ENCODE peak calls at places on chromosomes 3 and 15, in seven cellular contexts. One of them, this sample, is unnamed.

GRCh38 chr3:8581806-8582436 is 62.7 kb downstream of the SSUH2 start:
- DNase-seq in cardiac fibroblast: no peak
- DNase-seq in K562: no peak
- DNase-seq in type B pancreatic cell: no peak
- DNase-seq in suprapubic skin: no peak
- DNase-seq in tibial nerve: no peak
- DNase-seq in CD4-positive, alpha-beta T cell: no peak
- DNase-seq in this sample: no peak

GRCh38 chr15:63497642-63498100 is 6.7 kb upstream of the USP3 start:
- DNase-seq in type B pancreatic cell: no peak
- DNase-seq in K562: no peak
- DNase-seq in cardiac fibroblast: no peak
- DNase-seq in tibial nerve: no peak
- DNase-seq in suprapubic skin: no peak
- DNase-seq in CD4-positive, alpha-beta T cell: peak
- DNase-seq in this sample: no peak

GRCh38 chr3:140148824-140149390 is 213.9 kb downstream of the CLSTN2 start:
- DNase-seq in suprapubic skin: no peak
- DNase-seq in tibial nerve: no peak
- DNase-seq in type B pancreatic cell: no peak
- DNase-seq in CD4-positive, alpha-beta T cell: no peak
- DNase-seq in cardiac fibroblast: no peak
- DNase-seq in K562: no peak
- DNase-seq in this sample: no peak

GRCh38 chr15:53367740-53368139 is 391.7 kb downstream of the WDR72 start:
- DNase-seq in cardiac fibroblast: no peak
- DNase-seq in CD4-positive, alpha-beta T cell: no peak
- DNase-seq in type B pancreatic cell: no peak
- DNase-seq in suprapubic skin: no peak
- DNase-seq in K562: no peak
- DNase-seq in tibial nerve: no peak
- DNase-seq in this sample: no peak

GRCh38 chr3:71784914-71785593 is at the start of gene PROK2:
- DNase-seq in K562: no peak
- DNase-seq in type B pancreatic cell: no peak
- DNase-seq in suprapubic skin: no peak
- DNase-seq in CD4-positive, alpha-beta T cell: no peak
- DNase-seq in tibial nerve: no peak
- DNase-seq in cardiac fibroblast: no peak
- DNase-seq in this sample: no peak

GRCh38 chr15:90883971-90884718 is at the start of gene FES:
- DNase-seq in suprapubic skin: no peak
- DNase-seq in type B pancreatic cell: peak
- DNase-seq in K562: no peak
- DNase-seq in tibial nerve: peak
- DNase-seq in cardiac fibroblast: no peak
- DNase-seq in CD4-positive, alpha-beta T cell: no peak
- DNase-seq in this sample: no peak

GRCh38 chr15:40766194-40766830 is 2.4 kb downstream of the GCHFR start:
- DNase-seq in cardiac fibroblast: peak
- DNase-seq in suprapubic skin: no peak
- DNase-seq in CD4-positive, alpha-beta T cell: no peak
- DNase-seq in K562: no peak
- DNase-seq in type B pancreatic cell: no peak
- DNase-seq in tibial nerve: no peak
- DNase-seq in this sample: no peak

GRCh38 chr3:188975612-188976314 is 196.0 kb upstream of the TPRG1 start:
- DNase-seq in K562: no peak
- DNase-seq in suprapubic skin: no peak
- DNase-seq in type B pancreatic cell: no peak
- DNase-seq in tibial nerve: no peak
- DNase-seq in cardiac fibroblast: no peak
- DNase-seq in CD4-positive, alpha-beta T cell: no peak
- DNase-seq in this sample: no peak

GRCh38 chr15:39880718-39881387 is 39.2 kb downstream of the GPR176 start:
- DNase-seq in cardiac fibroblast: peak
- DNase-seq in type B pancreatic cell: no peak
- DNase-seq in suprapubic skin: no peak
- DNase-seq in K562: no peak
- DNase-seq in CD4-positive, alpha-beta T cell: no peak
- DNase-seq in tibial nerve: no peak
- DNase-seq in this sample: no peak

GRCh38 chr3:188288153-188288552 is 134.2 kb downstream of the LPP start:
- DNase-seq in suprapubic skin: no peak
- DNase-seq in cardiac fibroblast: no peak
- DNase-seq in K562: no peak
- DNase-seq in type B pancreatic cell: no peak
- DNase-seq in tibial nerve: no peak
- DNase-seq in CD4-positive, alpha-beta T cell: no peak
- DNase-seq in this sample: no peak

GRCh38 chr15:94235681-94236080 is 4.3 kb downstream of the MCTP2 start:
- DNase-seq in cardiac fibroblast: no peak
- DNase-seq in K562: no peak
- DNase-seq in suprapubic skin: no peak
- DNase-seq in tibial nerve: no peak
- DNase-seq in type B pancreatic cell: no peak
- DNase-seq in CD4-positive, alpha-beta T cell: no peak
- DNase-seq in this sample: no peak

GRCh38 chr3:36909181-36909580 is 35.7 kb downstream of the TRANK1 start:
- DNase-seq in cardiac fibroblast: no peak
- DNase-seq in CD4-positive, alpha-beta T cell: no peak
- DNase-seq in type B pancreatic cell: no peak
- DNase-seq in K562: no peak
- DNase-seq in tibial nerve: no peak
- DNase-seq in suprapubic skin: no peak
- DNase-seq in this sample: no peak
- TF ChIP-seq CTCF in cardiac fibroblast: no peak
- TF ChIP-seq CTCF in CD4-positive, alpha-beta T cell: no peak
- TF ChIP-seq CTCF in type B pancreatic cell: no peak
- TF ChIP-seq CTCF in K562: no peak
- TF ChIP-seq CTCF in tibial nerve: no peak
- TF ChIP-seq CTCF in suprapubic skin: no peak
- TF ChIP-seq CTCF in this sample: no peak

DNA sequence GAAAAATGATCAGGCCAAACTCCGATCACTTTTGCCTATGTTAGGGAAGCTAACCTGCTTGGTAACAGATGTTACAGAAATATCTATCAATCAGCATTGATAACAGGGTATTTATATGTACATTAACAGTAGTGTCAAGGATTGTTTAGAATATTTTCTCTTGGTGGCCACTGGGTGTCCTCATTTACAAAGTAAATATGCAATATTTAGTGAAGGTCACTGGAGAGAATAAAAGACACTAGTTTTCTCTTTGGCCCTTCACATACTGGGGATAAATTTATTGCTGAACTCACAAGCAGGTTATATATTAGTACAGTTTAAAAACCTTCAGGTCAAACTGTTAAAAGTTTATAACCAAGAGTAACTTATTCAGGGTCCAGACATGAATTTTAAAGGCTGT is 69.0 kb downstream of the TIGIT start:
- DNase-seq in K562: no peak
- DNase-seq in suprapubic skin: no peak
- DNase-seq in type B pancreatic cell: no peak
- DNase-seq in tibial nerve: no peak
- DNase-seq in CD4-positive, alpha-beta T cell: no peak
- DNase-seq in cardiac fibroblast: peak
- DNase-seq in this sample: no peak
- TF ChIP-seq CTCF in K562: no peak
- TF ChIP-seq CTCF in suprapubic skin: no peak
- TF ChIP-seq CTCF in type B pancreatic cell: peak
- TF ChIP-seq CTCF in tibial nerve: peak
- TF ChIP-seq CTCF in CD4-positive, alpha-beta T cell: peak
- TF ChIP-seq CTCF in cardiac fibroblast: peak
- TF ChIP-seq CTCF in this sample: no peak

GRCh38 chr3:161920196-161920595 is 423.6 kb downstream of the OTOL1 start:
- DNase-seq in CD4-positive, alpha-beta T cell: no peak
- DNase-seq in tibial nerve: no peak
- DNase-seq in type B pancreatic cell: no peak
- DNase-seq in suprapubic skin: no peak
- DNase-seq in cardiac fibroblast: peak
- DNase-seq in K562: no peak
- DNase-seq in this sample: no peak

GRCh38 chr3:161927131-161927530 is 430.5 kb downstream of the OTOL1 start:
- DNase-seq in tibial nerve: no peak
- DNase-seq in cardiac fibroblast: peak
- DNase-seq in suprapubic skin: no peak
- DNase-seq in K562: no peak
- DNase-seq in type B pancreatic cell: no peak
- DNase-seq in CD4-positive, alpha-beta T cell: no peak
- DNase-seq in this sample: no peak

DNA sequence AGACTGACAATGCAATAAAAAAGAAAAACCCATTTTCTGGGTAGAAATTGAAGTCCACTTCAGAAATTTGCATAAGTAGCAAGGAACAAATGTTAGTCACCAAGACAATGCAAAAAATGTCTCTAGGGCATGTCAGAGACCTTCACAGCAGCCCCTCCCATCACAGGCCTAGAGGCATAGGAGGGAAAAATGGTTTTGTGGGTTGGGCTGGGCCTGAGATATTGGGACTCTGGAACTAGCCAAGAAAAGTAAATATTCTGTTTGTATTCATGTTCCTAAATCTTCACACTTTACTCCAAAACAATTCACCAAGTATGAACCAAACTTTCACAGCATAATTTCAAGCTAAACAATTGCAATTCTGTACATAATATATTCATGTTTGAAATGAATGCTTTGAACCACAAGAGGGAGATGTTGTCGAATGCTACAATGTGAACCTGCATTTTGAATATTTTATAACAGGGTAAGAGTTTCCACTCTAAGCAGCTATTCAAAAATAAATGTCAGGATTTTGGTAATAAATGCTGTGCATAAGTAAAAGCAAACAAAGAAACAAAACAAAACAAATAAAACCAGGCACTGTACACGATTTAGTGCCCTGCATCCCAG is 429.2 kb downstream of the OTOL1 start:
- DNase-seq in tibial nerve: no peak
- DNase-seq in type B pancreatic cell: no peak
- DNase-seq in cardiac fibroblast: peak
- DNase-seq in K562: no peak
- DNase-seq in CD4-positive, alpha-beta T cell: no peak
- DNase-seq in suprapubic skin: no peak
- DNase-seq in this sample: no peak
- TF ChIP-seq CTCF in tibial nerve: no peak
- TF ChIP-seq CTCF in type B pancreatic cell: peak
- TF ChIP-seq CTCF in cardiac fibroblast: no peak
- TF ChIP-seq CTCF in K562: no peak
- TF ChIP-seq CTCF in CD4-positive, alpha-beta T cell: no peak
- TF ChIP-seq CTCF in suprapubic skin: no peak
- TF ChIP-seq CTCF in this sample: no peak

GRCh38 chr3:150179330-150179729 is 208.6 kb upstream of the PFN2 start:
- DNase-seq in suprapubic skin: no peak
- DNase-seq in K562: no peak
- DNase-seq in type B pancreatic cell: no peak
- DNase-seq in cardiac fibroblast: no peak
- DNase-seq in tibial nerve: no peak
- DNase-seq in CD4-positive, alpha-beta T cell: no peak
- DNase-seq in this sample: no peak
- TF ChIP-seq CTCF in suprapubic skin: no peak
- TF ChIP-seq CTCF in K562: no peak
- TF ChIP-seq CTCF in type B pancreatic cell: no peak
- TF ChIP-seq CTCF in cardiac fibroblast: no peak
- TF ChIP-seq CTCF in tibial nerve: no peak
- TF ChIP-seq CTCF in CD4-positive, alpha-beta T cell: no peak
- TF ChIP-seq CTCF in this sample: no peak

GRCh38 chr3:30768703-30769550 is 125.5 kb downstream of the GADL1 start:
- DNase-seq in tibial nerve: peak
- DNase-seq in suprapubic skin: no peak
- DNase-seq in type B pancreatic cell: peak
- DNase-seq in K562: peak
- DNase-seq in cardiac fibroblast: peak
- DNase-seq in CD4-positive, alpha-beta T cell: peak
- DNase-seq in this sample: peak
- TF ChIP-seq CTCF in tibial nerve: peak
- TF ChIP-seq CTCF in suprapubic skin: peak
- TF ChIP-seq CTCF in type B pancreatic cell: peak
- TF ChIP-seq CTCF in K562: peak
- TF ChIP-seq CTCF in cardiac fibroblast: peak
- TF ChIP-seq CTCF in CD4-positive, alpha-beta T cell: peak
- TF ChIP-seq CTCF in this sample: peak